ENCODE peak calls at places on chromosomes 16 and 17, in seven cellular contexts. H is uterus, W is colonic mucosa, F is IMR-90, R is SK-N-SH, K is endodermal cell, X is lower lobe of right lung. Z is an unnamed sample.

GRCh38 chr17:17515921-17516295 is 19.7 kb upstream of the RASD1 start:
- DNase-seq in R (no peak), H (no peak), X (no peak), W (no peak), K (no peak), F (peak), Z (no peak)

GRCh38 chr17:7590743-7591142 is 849 bp upstream of the SOX15 start:
- DNase-seq in R (peak), W (no peak), H (no peak), K (peak), X (no peak), F (peak), Z (no peak)

GRCh38 chr17:7656958-7657715 is 6.4 kb downstream of the ATP1B2 start:
- DNase-seq in R (peak), W (peak), X (no peak), K (peak), H (peak), F (no peak), Z (no peak)

GRCh38 chr16:53282975-53283946 is 151.0 kb upstream of the RBL2 start:
- DNase-seq in X (no peak), H (no peak), F (peak), K (no peak), R (peak), W (no peak), Z (no peak)

GRCh38 chr17:37789166-37789565 is 44.3 kb upstream of the HNF1B start:
- DNase-seq in F (no peak), R (no peak), X (no peak), H (no peak), W (peak), K (no peak), Z (no peak)

GRCh38 chr17:75271955-75272847 is 1.2 kb upstream of the MIF4GD start:
- DNase-seq in X (no peak), R (peak), W (no peak), H (no peak), F (peak), K (peak), Z (no peak)

GRCh38 chr17:20225162-20226115 is 216.3 kb downstream of the SPECC1 start:
- DNase-seq in R (peak), W (no peak), H (no peak), K (no peak), X (no peak), F (no peak), Z (no peak)

GRCh38 chr16:64475627-64476351 is 646.1 kb downstream of the CDH11 start:
- DNase-seq in X (no peak), H (no peak), W (no peak), F (peak), R (no peak), K (no peak), Z (no peak)

GRCh38 chr17:77235370-77236080 is 94.8 kb downstream of the SEC14L1 start:
- DNase-seq in W (peak), H (no peak), F (peak), X (peak), K (no peak), R (peak), Z (no peak)

GRCh38 chr16:85251225-85251760 is 139.0 kb upstream of the CIBAR2 start:
- DNase-seq in K (no peak), R (no peak), X (no peak), H (no peak), W (no peak), F (no peak), Z (no peak)

GRCh38 chr17:74442670-74443515 is 11.0 kb downstream of the GPRC5C start:
- DNase-seq in F (no peak), K (peak), R (peak), W (peak), H (peak), X (peak), Z (peak)

GRCh38 chr17:51995797-51996403 is 162.6 kb downstream of the CA10 start:
- DNase-seq in F (no peak), W (no peak), R (no peak), X (no peak), H (no peak), K (no peak), Z (no peak)

GRCh38 chr16:10624527-10624926 is 44.1 kb upstream of the EMP2 start:
- DNase-seq in H (no peak), R (no peak), K (no peak), F (no peak), X (peak), W (no peak), Z (no peak)

DNA sequence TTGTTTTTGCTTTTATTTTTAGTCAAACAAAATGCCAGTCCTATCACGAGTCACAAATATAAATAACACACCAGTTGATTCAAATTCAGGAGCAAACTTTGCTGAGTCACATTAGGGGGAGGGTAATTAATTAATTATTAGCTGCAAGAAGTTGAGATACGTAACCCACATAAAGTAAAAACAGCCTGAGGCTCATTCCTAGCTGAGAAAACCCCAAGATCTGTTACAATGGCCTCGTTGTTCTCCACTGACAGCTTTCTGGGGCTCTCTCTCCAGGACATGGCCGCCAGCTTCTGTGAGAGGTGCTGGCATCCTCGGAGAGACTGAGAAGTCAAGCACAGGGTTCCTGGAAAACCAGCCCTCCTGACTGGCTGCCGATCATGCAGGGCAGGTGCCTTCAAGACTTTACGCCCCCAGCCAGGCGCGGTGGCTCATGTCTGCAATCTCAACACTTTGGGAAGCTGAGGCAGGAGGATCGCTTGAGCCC is 11.1 kb downstream of the RAB40B start:
- DNase-seq in F (peak), K (no peak), H (no peak), R (no peak), X (no peak), W (no peak), Z (no peak)
- H3K27ac ChIP-seq in F (no peak), K (no peak), H (no peak), R (no peak), X (no peak), W (no peak), Z (no peak)

GRCh38 chr17:1000597-1001490 is 3.9 kb downstream of the TIMM22 start:
- DNase-seq in X (no peak), W (no peak), F (peak), H (no peak), K (no peak), R (no peak), Z (peak)

GRCh38 chr17:1002771-1003555 is 6.0 kb downstream of the TIMM22 start:
- DNase-seq in F (peak), H (no peak), W (no peak), X (no peak), K (no peak), R (no peak), Z (no peak)

GRCh38 chr17:1001640-1002411 is 4.9 kb downstream of the TIMM22 start:
- DNase-seq in F (peak), X (no peak), W (peak), R (no peak), H (no peak), K (no peak), Z (peak)

GRCh38 chr17:1003633-1003971 is 6.7 kb downstream of the TIMM22 start:
- DNase-seq in H (no peak), X (no peak), W (no peak), R (no peak), F (no peak), K (no peak), Z (no peak)

DNA sequence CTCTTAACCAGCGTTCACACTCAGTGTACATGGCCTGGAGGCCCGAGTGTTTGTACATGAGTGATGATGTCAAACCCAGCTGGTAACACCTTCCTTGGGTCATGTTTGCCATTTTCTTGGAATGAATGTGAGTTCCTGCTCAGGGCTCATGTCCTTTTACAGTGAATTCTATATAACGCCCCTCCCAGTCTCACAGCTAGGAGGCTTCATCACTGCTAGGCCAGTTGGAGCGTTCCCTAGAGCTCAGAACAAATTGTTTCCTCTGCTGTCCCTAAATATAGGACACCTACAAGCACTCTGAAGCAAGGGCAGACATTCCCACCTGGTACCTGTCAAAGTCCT is 5.5 kb downstream of the TIMM22 start:
- DNase-seq in R (no peak), K (no peak), F (peak), H (no peak), W (no peak), X (no peak), Z (peak)
- H3K27ac ChIP-seq in R (peak), K (no peak), F (peak), H (peak), W (peak), X (peak), Z (peak)

GRCh38 chr16:83044589-83044988 is 417.8 kb downstream of the CDH13 start:
- DNase-seq in H (no peak), K (peak), R (no peak), W (no peak), F (no peak), X (no peak), Z (no peak)
- H3K27ac ChIP-seq in H (peak), K (no peak), R (no peak), W (no peak), F (no peak), X (no peak), Z (no peak)

GRCh38 chr17:65711671-65712276 is 150.3 kb upstream of the AXIN2 start:
- DNase-seq in H (no peak), R (no peak), X (no peak), F (no peak), K (no peak), W (no peak), Z (no peak)
- H3K27ac ChIP-seq in H (peak), R (no peak), X (no peak), F (no peak), K (no peak), W (no peak), Z (no peak)

DNA sequence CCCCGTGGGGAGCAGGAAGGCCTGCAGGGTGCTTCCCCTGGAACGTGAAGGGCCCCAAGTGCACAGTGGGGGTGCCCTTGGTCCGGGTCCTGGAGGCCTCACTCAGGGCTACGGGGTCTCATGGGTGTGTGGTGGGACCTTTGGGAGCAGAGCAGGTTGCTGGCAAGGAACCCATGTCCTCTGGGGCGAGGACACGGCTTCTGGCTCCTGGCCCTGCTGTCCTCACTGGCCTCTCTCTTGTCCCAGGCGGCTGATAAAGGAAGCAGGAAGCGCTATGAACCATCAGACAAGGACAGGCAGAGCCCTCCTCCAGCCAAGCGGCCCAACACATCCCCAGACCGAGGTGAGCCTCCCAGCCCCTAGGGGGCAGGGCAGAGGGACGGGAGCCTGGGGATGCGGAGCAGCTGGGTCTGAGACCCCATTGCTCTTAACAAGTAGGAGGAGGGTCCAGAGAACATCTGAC is 9.8 kb upstream of the IL17C start:
- DNase-seq in W (no peak), R (peak), F (no peak), X (no peak), H (no peak), K (peak), Z (no peak)
- H3K27ac ChIP-seq in W (no peak), R (no peak), F (no peak), X (no peak), H (no peak), K (no peak), Z (no peak)

DNA sequence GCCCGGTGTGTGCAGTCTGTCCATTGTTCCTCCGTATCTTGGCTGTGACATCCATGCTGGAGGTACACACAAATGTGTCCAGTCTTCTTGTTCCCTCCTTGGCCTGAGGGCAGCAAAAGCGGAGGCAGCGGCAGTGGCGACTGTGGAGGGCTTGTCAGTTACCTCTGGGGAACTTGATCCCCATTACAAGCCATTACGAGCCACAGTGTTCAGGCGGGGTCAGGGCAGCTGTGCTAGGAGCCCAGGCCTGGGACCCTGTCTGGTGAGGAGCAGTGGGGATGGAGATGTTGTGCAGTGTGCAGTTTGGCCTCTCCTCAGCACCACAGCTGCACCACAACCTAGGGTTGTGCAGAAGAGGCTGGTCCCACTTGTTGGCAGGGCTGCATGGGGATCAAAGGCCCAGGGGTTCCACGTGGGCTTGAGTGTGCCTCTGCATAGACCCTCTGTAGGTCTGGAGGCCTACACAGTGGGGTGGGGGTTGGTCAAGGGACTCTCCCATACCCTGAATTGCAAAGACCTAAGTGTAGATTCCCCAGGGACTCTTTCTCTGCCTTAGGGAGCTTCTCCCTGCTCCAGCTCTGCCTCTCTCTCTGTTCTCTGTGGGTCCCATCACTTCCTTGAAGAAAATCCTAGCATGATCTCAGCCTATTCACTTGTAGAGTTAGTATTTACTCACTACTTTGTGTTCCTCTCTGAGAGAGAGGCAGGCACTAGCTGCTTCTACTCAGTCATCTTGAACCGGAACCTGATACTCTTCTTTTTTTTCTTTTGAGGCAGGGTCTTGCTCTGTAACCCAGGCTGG is 58.8 kb downstream of the SLFN11 start:
- DNase-seq in H (no peak), W (no peak), R (peak), F (no peak), X (no peak), K (peak), Z (no peak)
- H3K27ac ChIP-seq in H (peak), W (no peak), R (no peak), F (no peak), X (peak), K (no peak), Z (peak)

GRCh38 chr16:8676737-8677375 is 2.4 kb downstream of the ABAT start:
- DNase-seq in W (no peak), K (no peak), F (no peak), H (no peak), R (no peak), X (no peak), Z (no peak)
- H3K27ac ChIP-seq in W (no peak), K (no peak), F (no peak), H (no peak), R (no peak), X (no peak), Z (no peak)

GRCh38 chr16:81693467-81694303 is 85.4 kb upstream of the PLCG2 start:
- DNase-seq in X (no peak), K (no peak), W (no peak), F (peak), R (no peak), H (no peak), Z (no peak)

GRCh38 chr16:81696136-81696958 is 82.7 kb upstream of the PLCG2 start:
- DNase-seq in R (no peak), F (no peak), H (no peak), X (no peak), W (no peak), K (no peak), Z (no peak)

GRCh38 chr16:81693047-81693446 is 86.0 kb upstream of the PLCG2 start:
- DNase-seq in H (no peak), W (no peak), K (no peak), X (no peak), R (no peak), F (peak), Z (no peak)

GRCh38 chr16:81695431-81695890 is 83.6 kb upstream of the PLCG2 start:
- DNase-seq in H (no peak), X (no peak), W (no peak), K (no peak), F (peak), R (no peak), Z (no peak)

DNA sequence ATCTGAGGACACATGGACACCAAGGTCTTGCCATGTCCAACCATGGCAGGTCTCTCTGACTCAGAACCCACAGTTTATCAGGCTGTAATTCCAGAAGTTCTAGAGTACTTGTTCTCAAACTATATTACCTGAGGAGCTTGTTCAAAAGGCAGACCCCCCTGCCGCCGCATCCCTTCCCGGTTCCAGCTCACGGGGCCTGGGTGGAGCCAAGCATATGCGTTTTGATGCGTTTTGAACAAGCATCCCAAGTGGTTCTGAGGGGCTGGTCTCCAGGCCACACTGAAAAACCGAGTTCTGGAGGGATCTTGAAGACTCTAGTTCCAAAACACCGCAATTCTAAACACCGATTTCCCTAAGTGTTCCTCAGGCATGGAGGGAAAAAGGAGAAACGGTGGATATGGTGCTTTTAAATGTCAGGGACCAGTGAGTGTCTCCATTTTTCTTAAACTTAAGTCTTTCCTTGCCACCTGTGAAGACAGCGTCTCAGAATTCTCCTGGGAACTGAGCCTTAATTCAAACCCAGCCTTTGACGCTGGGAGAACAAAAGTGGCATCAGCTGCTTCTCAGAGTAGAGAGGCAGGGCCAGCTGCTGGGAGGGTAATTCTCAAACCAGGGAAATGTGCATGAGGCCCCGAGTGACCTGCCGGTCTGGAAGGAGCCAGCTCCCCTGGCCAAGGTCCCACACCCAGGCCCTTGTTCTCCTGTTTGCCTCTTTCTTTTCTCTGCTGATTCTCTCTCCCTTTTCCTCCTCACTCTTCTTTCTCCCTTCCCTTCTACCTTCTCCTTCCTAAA is 84.4 kb upstream of the PLCG2 start:
- DNase-seq in H (peak), K (no peak), X (no peak), F (no peak), R (no peak), W (no peak), Z (no peak)
- H3K27ac ChIP-seq in H (peak), K (peak), X (no peak), F (no peak), R (no peak), W (peak), Z (peak)

DNA sequence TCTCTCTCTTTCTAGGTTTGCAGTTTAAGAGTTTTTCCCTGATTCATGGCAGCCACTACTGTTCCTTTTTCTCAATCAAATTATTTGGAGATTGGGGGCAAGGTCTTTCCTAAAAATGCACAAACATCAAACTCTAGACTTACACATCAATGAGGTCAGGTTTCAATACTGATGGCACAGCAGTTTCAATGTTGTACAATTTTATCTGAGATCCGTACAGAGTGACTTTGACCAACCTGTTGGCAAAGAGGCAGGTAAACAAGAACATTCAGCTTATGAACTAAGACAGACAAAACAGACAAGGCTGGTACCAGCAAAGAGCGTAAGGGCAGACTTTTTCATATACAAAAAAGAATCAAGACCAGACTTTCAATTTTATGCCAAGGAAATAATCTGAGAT is 58.0 kb upstream of the GSG1L start:
- DNase-seq in H (no peak), K (no peak), X (no peak), F (no peak), R (no peak), W (no peak), Z (no peak)
- H3K27ac ChIP-seq in H (no peak), K (no peak), X (no peak), F (no peak), R (no peak), W (no peak), Z (no peak)

Z was measured in coronary artery.